ENCODE peak calls at places on chromosomes 5 and 9, in eight cellular contexts. J is astrocyte of the spinal cord, S is stomach, K is AG04450, L is gastrocnemius medialis, G is endothelial cell, F is activated B cell treated with CpG ODN at 0.5 μM for 24 hours, D is neural progenitor cell. P is an unnamed sample.
A peak's percentile ranks its signal among the peaks of the same experiment; 100 is the strongest.

GRCh38 chr5:61098251-61098650 is 64.0 kb downstream of the SMIM15 start:
- DNase-seq in F (no peak), S (no peak), J (no peak), G (no peak), L (no peak), K (no peak), D (no peak), P (no peak)

GRCh38 chr5:134252671-134253070 is 26.8 kb upstream of the PPP2CA start:
- DNase-seq in L (no peak), D (no peak), K (no peak), S (no peak), J (peak; percentile 66), G (no peak), F (no peak), P (no peak)

GRCh38 chr5:139639619-139640431 is 8.3 kb upstream of the CXXC5 start:
- DNase-seq in S (peak; percentile 29), F (no peak), D (no peak), G (peak; percentile 10), J (no peak), L (peak; percentile 89), K (no peak), P (no peak)

GRCh38 chr9:22108581-22109370 is 99.7 kb upstream of the CDKN2B start:
- DNase-seq in K (no peak), F (no peak), D (no peak), G (no peak), S (no peak), J (no peak), L (no peak), P (no peak)

GRCh38 chr5:34499001-34499734 is 157.0 kb upstream of the RAI14 start:
- DNase-seq in K (no peak), D (no peak), F (no peak), G (no peak), J (peak; percentile 82), S (no peak), L (no peak), P (no peak)

GRCh38 chr5:146098047-146098446 is 7.3 kb downstream of the PLAC8L1 start:
- DNase-seq in L (no peak), D (no peak), G (no peak), J (no peak), F (no peak), K (no peak), S (no peak), P (no peak)

GRCh38 chr5:81924467-81924866 is 47.4 kb upstream of the ATG10 start:
- DNase-seq in F (no peak), J (no peak), K (no peak), G (no peak), D (peak; percentile 38), S (no peak), L (no peak), P (no peak)

GRCh38 chr5:10854526-10855277 is 93.7 kb upstream of the DAP start:
- DNase-seq in F (no peak), S (no peak), L (peak; percentile 37), D (no peak), G (no peak), J (no peak), K (no peak), P (no peak)

GRCh38 chr5:14369780-14370179 is 211.8 kb upstream of the OTULINL start:
- DNase-seq in J (no peak), G (no peak), F (no peak), S (no peak), D (no peak), K (no peak), L (no peak), P (no peak)

GRCh38 chr5:2629035-2629434 is 122.4 kb downstream of the IRX2 start:
- DNase-seq in J (no peak), G (no peak), L (no peak), K (no peak), S (no peak), F (no peak), D (peak; percentile 26), P (no peak)

GRCh38 chr5:6556802-6557102 is 76.1 kb downstream of the NSUN2 start:
- DNase-seq in F (no peak), G (no peak), S (no peak), J (no peak), K (no peak), L (no peak), D (no peak), P (no peak)

GRCh38 chr5:142202282-142202681 is 93.7 kb downstream of the NDFIP1 start:
- DNase-seq in D (no peak), K (no peak), L (no peak), G (no peak), J (peak; percentile 69), F (no peak), S (no peak), P (no peak)

GRCh38 chr5:109688647-109688998 is 1.1 kb upstream of the MAN2A1 start:
- DNase-seq in L (no peak), S (no peak), K (no peak), J (peak; percentile 31), F (no peak), D (peak; percentile 51), G (peak; percentile 42), P (no peak)

GRCh38 chr5:150224483-150225027 is 34.7 kb downstream of the SLC6A7 start:
- DNase-seq in J (no peak), L (no peak), K (no peak), S (no peak), D (no peak), G (no peak), F (no peak), P (no peak)

GRCh38 chr5:176541338-176542134 is 4.3 kb upstream of the RNF44 start:
- DNase-seq in K (no peak), F (peak; percentile 44), L (no peak), G (peak; percentile 61), J (peak; percentile 13), D (peak; percentile 62), S (peak; percentile 75), P (peak; percentile 70)

GRCh38 chr9:78236511-78236950 is 656 bp downstream of the CEP78 start:
- DNase-seq in L (no peak), D (peak; percentile 37), K (no peak), G (no peak), F (no peak), J (no peak), S (no peak), P (no peak)

GRCh38 chr9:84111726-84112125 is 131.1 kb downstream of the RMI1 start:
- DNase-seq in L (no peak), S (no peak), G (no peak), K (no peak), F (no peak), D (no peak), J (peak; percentile 33), P (no peak)

GRCh38 chr5:28648108-28648507 is 1609.7 kb upstream of the CDH9 start:
- DNase-seq in S (no peak), K (no peak), D (peak; percentile 24), J (peak; percentile 23), G (no peak), L (no peak), F (no peak), P (no peak)

GRCh38 chr9:136201609-136202448 is 3.1 kb downstream of the LHX3 start:
- DNase-seq in J (no peak), K (no peak), S (no peak), L (no peak), G (peak; percentile 70), F (no peak), D (peak; percentile 92), P (no peak)

GRCh38 chr9:99431103-99431502 is 209.0 kb downstream of the SEC61B start:
- DNase-seq in L (no peak), K (no peak), J (peak; percentile 53), D (no peak), G (no peak), S (no peak), F (no peak), P (no peak)

GRCh38 chr5:71471193-71471592 is 15.7 kb downstream of the BDP1 start:
- DNase-seq in S (no peak), F (no peak), K (no peak), D (no peak), L (no peak), G (no peak), J (peak; percentile 53), P (no peak)

GRCh38 chr9:114035221-114035844 is 42.8 kb downstream of the AMBP start:
- DNase-seq in J (no peak), L (no peak), S (no peak), G (no peak), D (no peak), F (no peak), K (no peak), P (no peak)

DNA sequence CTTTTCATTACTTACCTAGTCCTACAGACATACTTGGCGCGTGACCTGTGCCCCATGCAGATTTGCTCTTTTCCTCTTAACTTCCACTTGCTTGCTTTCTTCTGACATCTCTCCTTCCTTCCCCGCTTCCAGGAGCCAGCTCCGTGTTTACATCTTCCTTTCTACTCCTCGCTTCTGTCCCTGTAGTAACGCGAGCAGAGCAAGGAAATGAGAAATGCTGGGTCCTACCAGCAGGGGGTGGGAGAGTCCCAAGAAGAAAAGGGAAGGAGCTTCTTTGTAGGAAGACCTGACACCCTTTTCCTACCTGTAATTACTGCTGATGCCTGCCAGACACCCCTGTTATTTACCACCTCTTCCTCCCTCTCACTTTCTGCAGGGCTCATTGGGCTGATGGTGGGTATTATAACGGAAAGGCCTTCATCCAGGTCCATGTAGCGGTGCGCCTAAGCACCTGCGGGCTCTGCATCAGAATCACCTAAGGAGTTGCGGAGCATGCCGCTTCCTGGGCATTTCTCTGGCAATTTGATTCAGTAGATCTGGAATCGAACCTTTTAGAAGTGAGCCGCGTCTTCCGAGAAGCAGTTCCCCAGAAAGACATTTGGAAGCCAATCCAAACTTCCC is 1260.8 kb upstream of the WWC1 start:
- DNase-seq in D (peak; percentile 64), K (no peak), G (peak; percentile 60), L (no peak), S (no peak), J (no peak), F (no peak), P (no peak)
- TF ChIP-seq CTCF in D (peak; percentile 60), K (peak; percentile 17), G (peak; percentile 76), L (no peak), S (no peak), J (peak; percentile 20), F (no peak), P (no peak)

GRCh38 chr9:15211160-15211993 is 95.6 kb downstream of the TTC39B start:
- DNase-seq in L (peak; percentile 34), D (peak; percentile 79), K (peak; percentile 59), G (peak; percentile 78), F (no peak), S (peak; percentile 55), J (peak; percentile 84), P (peak; percentile 33)
- TF ChIP-seq CTCF in L (peak; percentile 90), D (peak; percentile 93), K (peak; percentile 96), G (peak; percentile 94), F (peak; percentile 89), S (no peak), J (peak; percentile 90), P (peak; percentile 90)

GRCh38 chr5:62589504-62589903 is 10.9 kb downstream of the LRRC70 start:
- DNase-seq in F (no peak), G (no peak), K (no peak), J (no peak), S (no peak), L (no peak), D (no peak), P (no peak)
- TF ChIP-seq CTCF in F (no peak), G (no peak), K (no peak), J (no peak), S (no peak), L (no peak), D (no peak), P (no peak)

GRCh38 chr9:82498918-82499317 is 510.3 kb downstream of the SPATA31D1 start:
- DNase-seq in S (no peak), G (no peak), F (no peak), L (no peak), J (peak; percentile 10), D (no peak), K (no peak), P (no peak)

GRCh38 chr9:82499337-82499736 is 510.8 kb downstream of the SPATA31D1 start:
- DNase-seq in J (no peak), L (no peak), D (no peak), S (no peak), F (no peak), G (no peak), K (no peak), P (no peak)

GRCh38 chr9:82504620-82505019 is 516.0 kb downstream of the SPATA31D1 start:
- DNase-seq in S (no peak), G (no peak), F (no peak), D (no peak), L (no peak), J (no peak), K (no peak), P (no peak)
- TF ChIP-seq CTCF in S (no peak), G (no peak), F (no peak), D (no peak), L (no peak), J (no peak), K (no peak), P (no peak)

P was measured in CD8-positive, alpha-beta T cell.